ENCODE peak calls at places on chromosomes 16 and 17, in six cellular contexts. V is OCI-LY7, U is cardiac muscle cell, B is fibroblast of lung, C is adipocyte, O is prostate gland. L is an unnamed sample.
A peak's percentile ranks its signal among the peaks of the same experiment; 100 is the strongest.

GRCh38 chr16:52545157-52545543 is 1.8 kb downstream of the TOX3 start:
- DNase-seq in O (no peak), B (no peak), C (peak; percentile 1), U (peak; percentile 33), V (no peak), L (no peak)

GRCh38 chr17:9125722-9126121 is 104.4 kb downstream of the NTN1 start:
- DNase-seq in C (no peak), U (no peak), V (no peak), B (no peak), O (no peak), L (no peak)

GRCh38 chr16:48446534-48446920 is 61.3 kb upstream of the SIAH1 start:
- DNase-seq in B (no peak), V (no peak), O (no peak), U (no peak), C (no peak), L (no peak)

GRCh38 chr17:41133880-41134735 is 6.2 kb downstream of the KRTAP4-6 start:
- DNase-seq in O (no peak), V (no peak), B (no peak), C (no peak), U (no peak), L (no peak)

GRCh38 chr17:11807606-11808005 is 189.7 kb downstream of the ZNF18 start:
- DNase-seq in B (no peak), O (no peak), U (peak; percentile 72), C (no peak), V (no peak), L (no peak)

GRCh38 chr16:9308300-9309209 is 217.1 kb downstream of the HAPSTR1 start:
- DNase-seq in U (no peak), O (peak; percentile 26), B (no peak), C (no peak), V (no peak), L (no peak)

GRCh38 chr16:84443166-84443802 is 61.2 kb downstream of the MEAK7 start:
- DNase-seq in O (no peak), C (no peak), U (no peak), V (no peak), B (no peak), L (no peak)

GRCh38 chr17:76004750-76005262 is 4.2 kb downstream of the CDK3 start:
- DNase-seq in V (no peak), B (no peak), U (no peak), O (no peak), C (peak; percentile 39), L (no peak)

GRCh38 chr16:11094838-11095565 is 150.6 kb downstream of the CLEC16A start:
- DNase-seq in C (no peak), U (no peak), O (no peak), B (no peak), V (peak; percentile 75), L (no peak)

GRCh38 chr16:13307255-13307654 is 405.9 kb downstream of the SHISA9 start:
- DNase-seq in C (peak; percentile 0), B (no peak), V (no peak), O (no peak), U (no peak), L (no peak)

GRCh38 chr16:85601730-85602401 is 11.3 kb upstream of the GSE1 start:
- DNase-seq in U (peak; percentile 29), C (no peak), V (no peak), B (no peak), O (no peak), L (no peak)

GRCh38 chr16:85602831-85603755 is 10.0 kb upstream of the GSE1 start:
- DNase-seq in B (no peak), V (peak; percentile 63), O (no peak), U (no peak), C (no peak), L (no peak)

GRCh38 chr16:85600905-85601639 is 12.1 kb upstream of the GSE1 start:
- DNase-seq in C (no peak), O (no peak), U (no peak), B (no peak), V (no peak), L (no peak)

GRCh38 chr16:85604145-85604705 is 8.9 kb upstream of the GSE1 start:
- DNase-seq in O (no peak), B (no peak), C (no peak), U (no peak), V (no peak), L (no peak)

DNA sequence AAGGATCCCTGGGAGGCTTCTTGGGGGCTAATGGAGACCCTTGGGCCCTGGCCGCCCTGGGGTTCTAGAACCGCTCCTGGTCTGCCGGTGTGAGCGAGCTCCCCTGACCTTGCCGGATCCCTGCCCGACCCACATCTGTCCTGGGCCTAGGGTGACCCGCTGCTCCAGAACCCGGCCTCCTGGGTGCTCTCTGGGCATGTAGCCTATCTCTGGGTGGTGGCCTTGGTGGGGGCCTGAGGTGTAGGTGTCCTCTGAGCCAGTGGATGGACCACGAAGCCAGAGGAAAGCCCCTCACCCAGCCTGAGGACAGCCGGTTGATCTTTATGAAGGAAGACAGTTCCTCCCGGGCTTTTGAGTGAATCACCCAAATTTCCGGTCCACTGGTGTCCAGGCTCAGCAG is 10.7 kb upstream of the GSE1 start:
- DNase-seq in C (no peak), U (no peak), O (no peak), V (no peak), B (no peak), L (no peak)
- H3K4me1 ChIP-seq in C (peaks cover 22% of the 10 kb centered on the region), U (peaks cover 67% of the 10 kb centered on the region), O (peaks cover 21% of the 10 kb centered on the region), V (peaks cover 45% of the 10 kb centered on the region), B (peaks cover under 1% of the 10 kb centered on the region), L (peaks cover 33% of the 10 kb centered on the region)

GRCh38 chr16:28573738-28574718 is 20.3 kb downstream of the SGF29 start:
- DNase-seq in B (no peak), V (no peak), U (no peak), C (no peak), O (no peak), L (no peak)

GRCh38 chr16:28574925-28575324 is 21.2 kb downstream of the SGF29 start:
- DNase-seq in B (no peak), V (no peak), O (no peak), U (no peak), C (no peak), L (no peak)

GRCh38 chr16:28569968-28570752 is 16.4 kb downstream of the SGF29 start:
- DNase-seq in O (no peak), V (no peak), U (no peak), C (no peak), B (no peak), L (no peak)

GRCh38 chr16:28575446-28576109 is 21.3 kb downstream of the SULT1A2 start:
- DNase-seq in C (no peak), B (no peak), V (no peak), O (no peak), U (no peak), L (no peak)

DNA sequence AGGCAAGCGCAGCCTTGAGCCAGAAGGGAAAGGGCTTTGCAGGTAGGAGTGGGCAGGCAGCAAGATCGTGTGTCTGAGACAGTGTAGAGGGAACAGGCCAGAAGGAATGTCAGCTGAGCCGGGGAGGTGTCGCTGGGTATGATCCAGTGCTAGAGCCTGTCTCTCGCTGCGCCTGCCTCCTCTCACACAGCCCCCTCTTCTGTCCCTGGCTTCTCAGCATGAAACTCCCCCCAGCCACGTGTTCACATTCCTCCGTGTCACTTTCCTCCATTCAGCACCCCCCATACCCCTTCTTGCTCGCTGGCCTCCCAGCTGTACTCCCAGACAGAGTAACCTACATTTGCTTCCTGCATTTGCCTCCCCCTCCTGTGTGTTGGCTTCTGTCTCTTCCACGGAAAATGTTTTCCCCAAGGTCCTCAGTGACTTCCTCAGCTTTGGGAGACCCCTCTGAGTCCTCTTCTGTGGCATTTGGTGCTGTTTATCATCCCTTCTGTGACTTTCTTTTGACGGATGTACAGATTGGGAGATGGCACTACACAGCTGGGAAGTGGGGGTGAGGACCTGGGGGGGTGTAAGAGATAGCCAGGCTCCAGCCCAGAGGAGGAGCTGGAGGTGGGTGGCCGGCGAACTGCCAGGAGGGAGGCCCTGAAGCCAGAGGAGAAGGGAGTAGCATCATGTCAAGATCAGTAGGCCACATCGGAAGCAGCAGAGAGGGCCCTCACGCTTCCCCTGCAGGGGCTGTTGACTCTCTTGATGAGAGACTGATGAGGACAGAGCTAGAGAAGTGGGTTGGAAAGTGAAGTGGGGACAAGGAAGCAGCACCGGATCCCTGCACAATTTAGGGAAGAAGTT is 19.2 kb downstream of the SGF29 start:
- DNase-seq in U (peak; percentile 92), B (peak; percentile 8), C (no peak), O (no peak), V (no peak), L (no peak)
- H3K4me3 ChIP-seq in U (no peak overlapping the region), B (no peak overlapping the region), C (no peak overlapping the region), O (no peak overlapping the region), V (no peak overlapping the region), L (no peak overlapping the region)

GRCh38 chr16:34743115-34743514 is 1283.7 kb downstream of the TP53TG3F start:
- DNase-seq in U (no peak), O (no peak), C (no peak), V (no peak), B (no peak), L (no peak)
- H3K9me3 ChIP-seq in U (peaks cover 25% of the 10 kb centered on the region), O (no peaks in the 10 kb centered on the region), C (peaks cover 24% of the 10 kb centered on the region), V (peaks cover 53% of the 10 kb centered on the region), B (no peaks in the 10 kb centered on the region), L (peaks cover 65% of the 10 kb centered on the region)

GRCh38 chr17:37827905-37828304 is 83.0 kb upstream of the HNF1B start:
- DNase-seq in B (no peak), U (no peak), V (no peak), O (no peak), C (no peak), L (no peak)

GRCh38 chr17:37825851-37826250 is 81.0 kb upstream of the HNF1B start:
- DNase-seq in O (no peak), U (no peak), B (no peak), C (no peak), V (no peak), L (no peak)

GRCh38 chr17:37826497-37827115 is 81.7 kb upstream of the HNF1B start:
- DNase-seq in U (no peak), O (no peak), V (peak; percentile 72), B (no peak), C (no peak), L (no peak)

GRCh38 chr17:37821025-37821713 is 76.3 kb upstream of the HNF1B start:
- DNase-seq in U (no peak), B (no peak), O (no peak), V (no peak), C (no peak), L (no peak)

GRCh38 chr17:37824534-37825485 is 80.0 kb upstream of the HNF1B start:
- DNase-seq in V (peak; percentile 57), B (peak; percentile 62), C (peak; percentile 68), O (no peak), U (peak; percentile 13), L (peak; percentile 18)
- H3K4me1 ChIP-seq in V (peaks cover 90% of the 10 kb centered on the region), B (peaks cover 10% of the 10 kb centered on the region), C (no peaks in the 10 kb centered on the region), O (no peaks in the 10 kb centered on the region), U (peaks cover 8% of the 10 kb centered on the region), L (no peaks in the 10 kb centered on the region)

GRCh38 chr17:82205720-82206508 is 6.7 kb downstream of the CCDC57 start:
- DNase-seq in C (peak; percentile 96), V (peak; percentile 93), U (peak; percentile 78), B (peak; percentile 86), O (peak; percentile 85), L (peak; percentile 91)
- H3K4me3 ChIP-seq in C (peak overlapping the region; percentile 35), V (peak overlapping the region; percentile 36), U (no peak overlapping the region), B (peak overlapping the region; percentile 20), O (no peak overlapping the region), L (no peak overlapping the region)

DNA sequence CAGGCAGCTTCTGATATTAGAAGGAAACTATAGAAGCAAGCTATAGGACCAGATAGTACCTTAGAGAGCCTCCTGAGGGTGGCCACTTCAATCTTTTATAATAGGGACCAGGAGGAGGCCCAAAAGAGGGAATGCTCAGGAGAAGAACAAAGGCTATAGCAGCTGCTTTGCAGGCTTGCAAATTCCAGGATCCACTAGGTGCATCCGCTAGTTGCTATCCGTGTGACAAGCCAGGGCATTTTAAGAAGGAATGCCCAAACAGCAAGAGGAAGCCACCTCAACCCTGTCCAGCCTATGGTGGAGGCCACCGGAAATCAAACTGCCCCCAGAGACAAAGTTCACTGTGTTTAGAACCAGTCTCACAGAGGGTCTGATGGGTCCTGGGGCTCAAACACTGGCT is 192.6 kb upstream of the KIF2B start:
- DNase-seq in C (no peak), V (no peak), O (no peak), U (no peak), B (no peak), L (no peak)
- H3K9me3 ChIP-seq in C (no peaks in the 10 kb centered on the region), V (no peaks in the 10 kb centered on the region), O (no peaks in the 10 kb centered on the region), U (no peaks in the 10 kb centered on the region), B (no peaks in the 10 kb centered on the region), L (no peaks in the 10 kb centered on the region)

L was measured in A673.